ENCODE peak calls at places on chromosome 1, in eight cellular contexts. E is substantia nigra; V is AG09309; B is activated gamma-delta T cell treated with anti-CD3 and anti-CD28 coated beads, Interleukin-2, amount 50 U/mL, for 16 hours; C is RCC 7860; H is T follicular helper cell; G is central memory CD4-positive, alpha-beta T cell; J is stimulated activated CD8-positive, alpha-beta memory T cell treated with anti-CD3 and anti-CD28 coated beads, Interleukin-7, amount 100 ng/mL, for 1 hour. A is an unnamed sample.
A peak's percentile ranks its signal among the peaks of the same experiment; 100 is the strongest.

GRCh38 chr1:179091691-179092165 is 9.9 kb downstream of the TOR3A start:
- DNase-seq in G (no peak), V (peak; percentile 49), B (no peak), E (no peak), H (no peak), J (no peak), C (no peak), A (no peak)

GRCh38 chr1:236150972-236151371 is 8.6 kb downstream of the GPR137B start:
- DNase-seq in C (no peak), G (no peak), B (no peak), E (no peak), H (no peak), J (no peak), V (no peak), A (no peak)

GRCh38 chr1:227728059-227728891 is 6.8 kb downstream of the JMJD4 start:
- DNase-seq in B (peak; percentile 46), E (no peak), V (no peak), H (peak; percentile 60), J (peak; percentile 41), C (peak; percentile 78), G (peak; percentile 30), A (peak; percentile 59)

GRCh38 chr1:160626560-160627342 is 20.1 kb downstream of the SLAMF1 start:
- DNase-seq in B (no peak), E (no peak), J (no peak), H (no peak), G (no peak), C (no peak), V (no peak), A (no peak)

GRCh38 chr1:158563852-158564251 is 6.5 kb downstream of the OR6P1 start:
- DNase-seq in E (no peak), C (no peak), B (no peak), V (no peak), H (no peak), G (no peak), J (no peak), A (no peak)

GRCh38 chr1:48202030-48202752 is 20.3 kb upstream of the SLC5A9 start:
- DNase-seq in V (peak; percentile 76), H (peak; percentile 33), E (no peak), B (peak; percentile 9), J (peak; percentile 38), C (peak; percentile 98), G (peak; percentile 10), A (peak; percentile 10)

GRCh38 chr1:150973826-150974579 is 632 bp downstream of the CERS2 start:
- DNase-seq in G (peak; percentile 25), E (no peak), H (peak; percentile 12), B (peak; percentile 17), V (no peak), C (no peak), J (no peak), A (no peak)

GRCh38 chr1:234573711-234574299 is 36.2 kb downstream of the IRF2BP2 start:
- DNase-seq in H (no peak), C (no peak), E (no peak), J (no peak), V (no peak), B (no peak), G (no peak), A (no peak)

GRCh38 chr1:88009916-88010315 is 674.2 kb upstream of the PKN2 start:
- DNase-seq in B (no peak), J (no peak), E (no peak), H (no peak), G (no peak), C (no peak), V (no peak), A (no peak)